ENCODE peak calls at places on chromosome 18, in four cellular contexts. J is A549, S is IMR-90, F is K562. Q is an unnamed sample.

GRCh38 chr18:33472554-33472953 is 32.0 kb upstream of the CCDC178 start:
- DNase-seq in J (no peak), S (no peak), F (no peak), Q (no peak)

GRCh38 chr18:76491436-76491800 is 3.6 kb downstream of the ZNF516 start:
- DNase-seq in J (peak; percentile 28), S (peak; percentile 68), F (peak; percentile 46), Q (no peak)

GRCh38 chr18:12422936-12423335 is 15.2 kb downstream of the PRELID3A start:
- DNase-seq in J (no peak), S (no peak), F (no peak), Q (no peak)

GRCh38 chr18:26655614-26656400 is 107.5 kb upstream of the KCTD1 start:
- DNase-seq in J (peak; percentile 31), S (peak; percentile 11), F (no peak), Q (no peak)

GRCh38 chr18:80200171-80200931 is 47.0 kb downstream of the PARD6G start:
- DNase-seq in J (peak; percentile 7), S (peak; percentile 17), F (no peak), Q (no peak)

GRCh38 chr18:77369644-77370043 is 120.0 kb downstream of the GALR1 start:
- DNase-seq in J (no peak), S (no peak), F (no peak), Q (no peak)

GRCh38 chr18:63119647-63120046 is 199.9 kb downstream of the BCL2 start:
- DNase-seq in J (peak; percentile 12), S (peak; percentile 8), F (no peak), Q (no peak)

GRCh38 chr18:35619468-35619867 is 37.9 kb downstream of the GALNT1 start:
- DNase-seq in J (no peak), S (no peak), F (no peak), Q (no peak)

GRCh38 chr18:10139783-10140410 is 226.1 kb downstream of the VAPA start:
- DNase-seq in J (peak; percentile 15), S (peak; percentile 78), F (no peak), Q (no peak)

DNA sequence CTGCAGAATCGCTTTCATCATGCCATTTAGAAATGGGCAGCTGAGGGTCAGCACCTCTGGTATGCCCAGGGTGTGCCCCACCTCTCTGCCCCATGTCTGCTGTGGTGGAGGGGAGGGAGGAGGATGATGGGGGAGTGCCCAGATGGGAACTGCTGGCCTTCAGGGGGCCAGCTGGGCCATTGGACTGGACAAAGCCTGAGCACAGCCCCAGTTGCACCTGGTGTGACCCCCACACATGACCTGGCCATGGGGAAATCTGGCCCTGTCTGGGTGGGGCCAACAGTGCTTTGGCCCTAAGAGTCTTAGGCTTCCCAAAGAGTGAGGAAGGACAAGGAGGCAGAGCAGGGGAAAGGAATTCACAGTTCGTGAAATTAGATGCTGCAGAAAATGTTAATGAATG is 44.1 kb downstream of the CTIF start:
- DNase-seq in J (no peak), S (no peak), F (no peak), Q (no peak)
- TF ChIP-seq RCOR1 in J (no peak), S (no peak), F (no peak), Q (no peak)

GRCh38 chr18:48846423-48846932 is 104.3 kb downstream of the SMAD7 start:
- DNase-seq in J (no peak), S (no peak), F (no peak), Q (no peak)

GRCh38 chr18:48845174-48845573 is 105.6 kb downstream of the SMAD7 start:
- DNase-seq in J (no peak), S (no peak), F (no peak), Q (no peak)

GRCh38 chr18:48848641-48849143 is 102.1 kb downstream of the SMAD7 start:
- DNase-seq in J (no peak), S (no peak), F (no peak), Q (no peak)

GRCh38 chr18:48850891-48851302 is 99.9 kb downstream of the SMAD7 start:
- DNase-seq in J (no peak), S (peak; percentile 54), F (no peak), Q (no peak)

DNA sequence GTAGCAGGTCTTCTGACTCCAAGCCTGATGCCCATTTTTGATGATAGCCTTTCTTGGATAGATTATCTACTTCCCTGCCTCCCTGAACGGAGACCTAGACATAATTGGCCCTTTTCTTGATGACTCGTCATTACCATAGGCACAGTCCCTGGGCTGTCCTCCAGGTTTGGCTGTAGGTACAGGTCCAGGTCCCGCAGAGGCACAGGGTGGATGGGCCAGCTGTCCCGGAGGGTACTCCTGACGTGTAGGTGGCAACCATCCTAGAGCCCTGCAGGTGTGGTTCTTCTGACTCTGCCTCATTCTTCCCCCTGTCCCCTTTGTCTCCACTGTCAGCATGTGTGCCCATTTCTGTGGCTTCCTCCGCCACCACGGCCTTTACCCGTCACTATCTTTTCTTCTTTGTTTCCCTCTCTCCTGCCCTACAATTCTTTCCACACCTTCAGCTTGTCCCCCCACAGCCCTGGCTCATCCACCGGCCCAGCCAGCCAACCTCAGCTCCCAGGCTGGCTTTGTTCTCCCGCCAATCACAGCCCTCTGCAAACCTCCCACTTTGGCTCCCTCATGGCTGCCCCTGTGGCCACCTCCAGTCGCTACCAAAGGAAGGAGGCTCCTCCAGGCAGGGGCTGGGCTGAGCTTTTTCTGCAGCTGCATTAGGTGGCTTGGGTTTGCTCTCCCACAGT is 102.8 kb downstream of the SMAD7 start:
- DNase-seq in J (no peak), S (no peak), F (no peak), Q (no peak)
- TF ChIP-seq RCOR1 in J (no peak), S (no peak), F (no peak), Q (no peak)

DNA sequence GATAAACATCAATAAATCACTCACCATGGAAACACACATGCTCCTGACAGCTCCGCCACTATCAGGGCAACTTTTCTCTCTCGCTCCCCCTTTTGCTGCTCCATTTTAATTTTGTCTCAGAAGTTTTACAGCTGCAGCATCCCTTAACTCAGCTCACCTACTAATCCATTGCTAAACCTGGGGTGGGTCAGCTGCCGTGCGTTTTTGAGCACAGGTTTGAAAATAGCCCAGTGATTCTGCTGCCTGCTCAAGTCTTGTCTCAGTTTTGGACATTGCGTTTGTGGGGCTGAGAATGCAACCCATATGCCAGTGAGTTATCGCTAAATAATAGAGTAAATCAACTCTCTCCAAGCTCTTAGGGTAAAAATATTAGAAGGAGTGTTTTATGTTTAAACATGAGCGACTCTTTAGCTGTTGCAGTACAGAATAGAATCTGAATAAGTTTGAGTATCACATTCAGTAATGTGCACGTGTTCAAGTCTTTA is 2.1 kb downstream of the TSHZ1 start:
- DNase-seq in J (no peak), S (no peak), F (no peak), Q (no peak)
- TF ChIP-seq RCOR1 in J (no peak), S (no peak), F (no peak), Q (no peak)

GRCh38 chr18:3604626-3605408 is 154.8 kb downstream of the TGIF1 start:
- DNase-seq in J (no peak), S (peak; percentile 98), F (peak; percentile 38), Q (peak; percentile 80)

GRCh38 chr18:3605562-3606443 is 155.8 kb downstream of the TGIF1 start:
- DNase-seq in J (no peak), S (peak; percentile 62), F (peak; percentile 29), Q (no peak)

GRCh38 chr18:3604260-3604625 is 154.3 kb downstream of the TGIF1 start:
- DNase-seq in J (no peak), S (no peak), F (no peak), Q (no peak)

GRCh38 chr18:3599861-3600260 is 149.9 kb downstream of the TGIF1 start:
- DNase-seq in J (no peak), S (no peak), F (no peak), Q (no peak)

GRCh38 chr18:3603460-3604259 is 153.7 kb downstream of the TGIF1 start:
- DNase-seq in J (no peak), S (peak; percentile 99), F (peak; percentile 41), Q (no peak)
- TF ChIP-seq RCOR1 in J (no peak), S (no peak), F (peak; percentile 65), Q (no peak)

GRCh38 chr18:71815305-71815704 is 728.8 kb downstream of the CBLN2 start:
- DNase-seq in J (no peak), S (no peak), F (no peak), Q (no peak)
- TF ChIP-seq RCOR1 in J (no peak), S (no peak), F (no peak), Q (no peak)